ENCODE peak calls at places on chromosomes 6 and 20, in nine cellular contexts. J is psoas muscle; M is left ventricle myocardium inferior; B is CD8-positive, alpha-beta memory T cell; K is heart right ventricle; A is left lung; D is upper lobe of right lung; Z is A549; G is MM.1S. W is an unnamed sample.

GRCh38 chr20:48333707-48334106 is 494.1 kb downstream of the PREX1 start:
- DNase-seq in K (no peak), J (no peak), D (no peak), G (no peak), M (no peak), B (no peak), A (no peak), Z (no peak), W (no peak)

GRCh38 chr6:36330366-36330765 is 6.3 kb downstream of the BNIP5 start:
- DNase-seq in K (no peak), B (no peak), G (no peak), J (no peak), Z (no peak), A (no peak), D (no peak), M (no peak), W (no peak)

GRCh38 chr6:104527761-104528415 is 331.8 kb downstream of the HACE1 start:
- DNase-seq in A (no peak), D (no peak), M (no peak), B (no peak), J (no peak), G (peak; percentile 29), Z (no peak), K (no peak), W (peak; percentile 76)

GRCh38 chr6:25010917-25011625 is 75.3 kb upstream of the RIPOR2 start:
- DNase-seq in B (no peak), Z (no peak), D (no peak), G (no peak), M (no peak), A (no peak), J (no peak), K (no peak), W (no peak)

GRCh38 chr20:20210327-20210726 is 157.6 kb upstream of the INSM1 start:
- DNase-seq in A (no peak), D (no peak), J (no peak), G (peak; percentile 73), M (no peak), B (no peak), K (no peak), Z (no peak), W (no peak)

GRCh38 chr6:10000461-10000992 is 414.3 kb downstream of the TFAP2A start:
- DNase-seq in J (no peak), M (no peak), K (no peak), B (no peak), G (no peak), A (no peak), D (no peak), Z (no peak), W (no peak)

GRCh38 chr6:37502703-37503485 is 3.2 kb upstream of the CCDC167 start:
- DNase-seq in A (no peak), M (no peak), Z (no peak), K (no peak), D (no peak), J (no peak), G (no peak), B (peak; percentile 89), W (no peak)

GRCh38 chr20:40797425-40797824 is 108.4 kb upstream of the MAFB start:
- DNase-seq in G (peak; percentile 27), J (no peak), A (no peak), K (no peak), M (no peak), D (no peak), B (no peak), Z (peak; percentile 13), W (no peak)

GRCh38 chr6:3226422-3227362 is 761 bp downstream of the TUBB2B start:
- DNase-seq in M (no peak), J (peak; percentile 63), G (peak; percentile 84), Z (no peak), B (no peak), D (peak; percentile 69), K (peak; percentile 30), A (peak; percentile 83), W (peak; percentile 83)
- H3K27ac ChIP-seq in M (no peak overlapping the region), J (no peak overlapping the region), G (peak overlapping the region; percentile 28), Z (peak overlapping the region; percentile 72), B (no peak overlapping the region), D (no peak overlapping the region), K (no peak overlapping the region), A (no peak overlapping the region), W (no peak overlapping the region)

GRCh38 chr20:56004611-56005388 is 519 bp downstream of the CBLN4 start:
- DNase-seq in G (no peak), A (peak; percentile 71), M (no peak), B (no peak), Z (no peak), J (no peak), K (no peak), D (no peak), W (no peak)

GRCh38 chr20:56001890-56002289 is 3.4 kb downstream of the CBLN4 start:
- DNase-seq in K (no peak), Z (no peak), B (no peak), D (no peak), J (no peak), G (no peak), M (no peak), A (no peak), W (no peak)

GRCh38 chr20:56003111-56003800 is 2.1 kb downstream of the CBLN4 start:
- DNase-seq in B (no peak), K (no peak), M (no peak), Z (no peak), G (no peak), A (peak; percentile 75), J (no peak), D (no peak), W (no peak)

GRCh38 chr20:56005389-56005715 is at the start of gene CBLN4:
- DNase-seq in D (no peak), B (no peak), M (no peak), G (no peak), A (no peak), J (no peak), Z (no peak), K (no peak), W (no peak)

GRCh38 chr20:56003966-56004365 is 1.4 kb downstream of the CBLN4 start:
- DNase-seq in B (no peak), G (no peak), D (peak; percentile 74), Z (no peak), A (peak; percentile 85), M (no peak), K (no peak), J (no peak), W (no peak)
- H3K4me3 ChIP-seq in B (no peak overlapping the region), G (no peak overlapping the region), D (peak overlapping the region; percentile 8), Z (no peak overlapping the region), A (no peak overlapping the region), M (no peak overlapping the region), K (no peak overlapping the region), J (no peak overlapping the region), W (no peak overlapping the region)

DNA sequence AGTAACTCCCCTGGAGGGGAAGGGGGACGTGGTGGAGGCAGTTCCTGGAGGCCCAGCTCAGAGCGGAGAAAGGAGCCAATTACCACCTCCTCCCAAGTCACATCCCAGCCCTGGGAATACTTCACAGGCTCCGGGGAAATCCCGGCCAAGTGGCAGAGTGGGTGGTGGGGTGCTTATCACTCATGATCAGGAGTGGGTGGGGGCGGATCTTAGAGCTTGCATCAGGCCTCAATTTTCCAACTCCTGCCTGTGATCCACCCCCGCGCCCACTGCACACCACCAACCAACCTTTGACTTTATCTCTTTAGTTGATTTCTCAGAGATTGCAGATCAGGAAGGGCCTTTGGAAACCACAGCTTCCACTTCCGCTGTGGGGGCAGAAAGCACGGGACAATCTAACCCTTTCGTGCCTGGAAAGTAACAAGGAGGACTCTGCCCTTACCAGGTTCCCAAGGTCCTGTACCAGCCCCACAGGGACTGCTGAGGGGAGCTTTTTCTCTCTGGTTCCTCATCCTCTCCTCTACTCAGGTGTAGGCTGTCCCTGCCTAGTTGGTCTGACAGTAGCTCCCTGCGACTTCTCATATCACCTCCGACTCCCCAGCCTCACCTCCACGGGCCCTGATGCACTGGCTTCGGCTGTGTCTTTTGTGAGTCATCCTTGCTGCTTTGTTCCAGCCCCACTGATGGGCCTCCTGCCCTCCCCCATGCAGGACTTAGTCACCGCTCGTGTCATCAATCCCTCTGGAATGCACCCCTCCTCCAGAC is 24.9 kb upstream of the IER3 start:
- DNase-seq in K (no peak), J (peak; percentile 77), G (no peak), Z (peak; percentile 93), A (peak; percentile 84), M (no peak), B (peak; percentile 68), D (peak; percentile 80), W (peak; percentile 91)
- H3K27ac ChIP-seq in K (peak overlapping the region; percentile 86), J (peak overlapping the region; percentile 46), G (no peak overlapping the region), Z (peak overlapping the region; percentile 89), A (peak overlapping the region; percentile 80), M (peak overlapping the region; percentile 49), B (peak overlapping the region; percentile 27), D (peak overlapping the region; percentile 43), W (peak overlapping the region; percentile 66)

DNA sequence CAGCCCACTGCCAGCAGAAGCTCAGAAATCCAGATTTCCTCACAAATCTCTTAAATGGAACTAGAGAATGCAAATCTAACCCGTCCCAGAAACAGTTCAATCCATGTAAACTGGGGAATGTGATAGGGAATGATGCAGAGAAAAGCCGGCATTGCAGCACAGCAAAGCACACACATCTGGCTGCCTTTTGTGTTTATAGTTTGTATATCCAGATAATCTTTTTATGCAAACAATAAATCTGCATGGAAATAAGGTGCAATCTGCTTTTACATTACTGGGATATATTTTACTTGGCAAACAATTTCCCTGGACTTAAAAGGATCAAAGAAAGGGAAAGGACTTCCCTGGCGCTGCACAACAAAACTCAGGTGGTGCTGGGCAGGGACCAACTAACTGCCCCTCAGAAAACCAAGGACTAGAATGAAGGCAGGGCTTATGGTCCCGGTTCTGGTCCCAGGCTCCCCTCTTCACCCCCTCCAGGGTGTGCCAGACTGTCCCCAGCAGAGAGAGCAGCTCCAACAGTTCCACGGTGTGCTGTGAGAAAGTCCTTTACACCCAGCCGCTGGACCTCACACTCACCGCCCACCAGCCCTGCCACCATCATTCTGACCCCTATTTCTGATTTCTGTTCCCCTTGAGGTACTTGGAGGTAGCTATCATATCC is 2.7 kb downstream of the PXDC1 start:
- DNase-seq in B (no peak), Z (no peak), M (no peak), D (peak; percentile 53), J (no peak), G (no peak), A (no peak), K (no peak), W (no peak)
- H3K4me3 ChIP-seq in B (no peak overlapping the region), Z (no peak overlapping the region), M (peak overlapping the region; percentile 79), D (peak overlapping the region; percentile 81), J (peak overlapping the region; percentile 72), G (no peak overlapping the region), A (no peak overlapping the region), K (no peak overlapping the region), W (peak overlapping the region; percentile 98)